ENCODE peak calls at places on chromosome 1, in six cellular contexts. V is tibial artery; T is activated CD8-positive, alpha-beta T cell treated with anti-CD3 and anti-CD28 coated beads for 36 hours; S is brain microvascular endothelial cell; N is neural progenitor cell; Z is right atrium auricular region. X is an unnamed sample.

GRCh38 chr1:201759194-201759814 is 69.7 kb upstream of the IPO9 start:
- DNase-seq in V (no peak), T (no peak), S (peak), N (no peak), Z (no peak), X (no peak)

GRCh38 chr1:36081926-36082485 is 1.9 kb upstream of the TEKT2 start:
- DNase-seq in V (no peak), T (no peak), S (no peak), N (no peak), Z (peak), X (no peak)

GRCh38 chr1:164559342-164560070 is 522 bp downstream of the PBX1 start:
- DNase-seq in V (peak), T (peak), S (no peak), N (peak), Z (peak), X (no peak)

GRCh38 chr1:67749844-67750689 is 65.1 kb downstream of the GADD45A start:
- DNase-seq in V (peak), T (no peak), S (peak), N (peak), Z (no peak), X (no peak)

GRCh38 chr1:31376374-31377134 is 3.7 kb upstream of the FABP3 start:
- DNase-seq in V (no peak), T (no peak), S (peak), N (peak), Z (no peak), X (no peak)

GRCh38 chr1:10415211-10415930 is 14.9 kb upstream of the CENPS start:
- DNase-seq in V (peak), T (no peak), S (peak), N (no peak), Z (no peak), X (no peak)

GRCh38 chr1:47763456-47764171 is 233.6 kb downstream of the TRABD2B start:
- DNase-seq in V (peak), T (no peak), S (peak), N (no peak), Z (no peak), X (no peak)

GRCh38 chr1:185477638-185478216 is 160.7 kb upstream of the IVNS1ABP start:
- DNase-seq in V (no peak), T (no peak), S (no peak), N (no peak), Z (no peak), X (no peak)

GRCh38 chr1:79899914-79900313 is 893.4 kb upstream of the ADGRL4 start:
- DNase-seq in V (no peak), T (no peak), S (peak), N (no peak), Z (no peak), X (no peak)

GRCh38 chr1:61201035-61201434 is 118.7 kb downstream of the NFIA start:
- DNase-seq in V (no peak), T (no peak), S (no peak), N (no peak), Z (no peak), X (no peak)

GRCh38 chr1:78437393-78437792 is 53.4 kb upstream of the PTGFR start:
- DNase-seq in V (no peak), T (no peak), S (peak), N (no peak), Z (no peak), X (no peak)

DNA sequence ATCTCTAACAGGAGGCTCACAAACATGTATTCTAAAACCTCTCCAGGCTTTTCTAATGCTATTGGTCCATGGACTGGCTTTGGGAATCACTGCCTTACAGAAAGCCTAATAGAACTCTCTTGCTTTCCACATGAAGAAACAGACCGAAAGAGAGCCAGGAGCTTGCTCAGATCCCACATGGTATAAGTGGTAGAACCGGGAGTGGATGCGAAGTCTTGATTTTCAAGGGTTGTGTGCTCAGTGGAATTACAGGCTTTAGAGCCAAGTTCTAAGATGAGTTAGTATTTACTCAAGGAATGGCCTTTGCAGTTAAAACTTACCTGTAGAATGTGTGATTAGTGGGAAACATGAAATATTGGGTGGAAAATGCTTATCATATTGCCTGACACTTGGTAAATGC is 54.3 kb upstream of the HSD17B7 start:
- DNase-seq in V (no peak), T (no peak), S (no peak), N (no peak), Z (no peak), X (no peak)
- TF ChIP-seq CTCF in V (no peak), T (no peak), S (no peak), N (no peak), Z (no peak), X (no peak)

DNA sequence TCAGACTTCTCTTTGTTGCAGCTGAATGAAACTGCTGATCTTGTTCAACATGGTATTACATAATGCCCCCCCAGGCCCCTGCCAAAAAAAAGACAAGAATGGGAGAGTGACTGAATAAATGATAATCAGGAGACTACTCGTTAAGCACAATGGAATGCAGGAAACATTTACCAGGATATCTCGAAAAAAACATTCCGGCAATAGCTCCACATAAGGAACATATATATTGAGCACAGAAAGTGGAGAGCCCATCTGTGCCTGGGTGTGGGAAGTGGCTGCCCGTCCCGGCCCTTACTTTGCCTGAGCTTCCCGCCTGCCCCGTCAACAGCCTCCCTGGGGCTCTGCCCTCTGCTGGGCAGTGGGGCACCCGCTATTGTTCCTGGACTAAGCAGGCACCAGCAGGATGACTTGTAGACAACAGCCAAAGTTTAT is 13.4 kb downstream of the TRIM11 start:
- DNase-seq in V (peak), T (no peak), S (peak), N (peak), Z (no peak), X (no peak)
- TF ChIP-seq CTCF in V (peak), T (no peak), S (peak), N (peak), Z (peak), X (peak)

DNA sequence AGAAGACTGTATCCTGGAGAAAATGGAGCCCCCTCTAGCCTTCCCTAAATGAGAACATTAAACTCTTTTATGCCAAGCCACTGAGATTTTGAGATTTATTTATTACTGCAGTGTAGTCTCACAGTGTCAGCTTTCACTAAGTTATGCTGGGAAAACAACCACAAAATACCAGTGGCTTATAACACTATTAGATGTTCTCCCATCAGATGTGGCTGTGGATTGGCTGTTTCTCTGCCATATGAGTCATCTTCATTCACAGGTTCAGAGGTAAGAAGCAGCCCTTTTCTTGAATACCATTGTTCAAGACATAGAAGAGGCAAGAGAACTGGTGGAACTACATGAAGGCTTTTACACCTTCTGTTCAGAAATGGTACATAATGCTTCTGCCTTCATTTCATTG is 32.1 kb upstream of the ST6GALNAC5 start:
- DNase-seq in V (no peak), T (no peak), S (peak), N (no peak), Z (no peak), X (no peak)
- TF ChIP-seq CTCF in V (no peak), T (no peak), S (no peak), N (no peak), Z (no peak), X (no peak)

DNA sequence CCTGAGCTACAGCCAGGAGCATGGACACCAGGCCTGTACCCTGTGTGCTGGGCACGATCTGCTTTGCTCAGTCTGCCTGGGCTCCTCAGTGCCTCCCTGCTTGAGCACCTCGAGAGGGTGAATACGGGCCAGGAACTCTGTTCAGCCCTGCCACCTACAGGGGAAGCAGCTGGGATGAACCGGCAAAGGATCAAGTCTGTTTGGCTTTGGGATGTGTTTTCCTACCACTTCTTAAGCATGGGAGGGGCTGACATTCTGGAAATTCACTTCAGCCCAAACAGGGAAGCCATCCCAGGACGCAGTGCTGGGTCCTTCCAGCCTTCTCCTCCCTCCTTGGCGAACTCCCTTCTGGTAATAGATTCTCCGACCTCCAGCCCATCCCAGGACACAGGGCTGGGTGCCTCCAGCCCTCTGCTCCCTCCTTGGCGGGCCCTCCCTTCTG is 55.8 kb upstream of the SELENON start:
- DNase-seq in V (peak), T (no peak), S (peak), N (peak), Z (peak), X (no peak)
- TF ChIP-seq CTCF in V (peak), T (no peak), S (peak), N (peak), Z (peak), X (peak)

GRCh38 chr1:206590025-206590834 is 22.0 kb downstream of the EIF2D start:
- DNase-seq in V (no peak), T (peak), S (peak), N (peak), Z (no peak), X (no peak)
- TF ChIP-seq CTCF in V (peak), T (peak), S (peak), N (peak), Z (peak), X (peak)

DNA sequence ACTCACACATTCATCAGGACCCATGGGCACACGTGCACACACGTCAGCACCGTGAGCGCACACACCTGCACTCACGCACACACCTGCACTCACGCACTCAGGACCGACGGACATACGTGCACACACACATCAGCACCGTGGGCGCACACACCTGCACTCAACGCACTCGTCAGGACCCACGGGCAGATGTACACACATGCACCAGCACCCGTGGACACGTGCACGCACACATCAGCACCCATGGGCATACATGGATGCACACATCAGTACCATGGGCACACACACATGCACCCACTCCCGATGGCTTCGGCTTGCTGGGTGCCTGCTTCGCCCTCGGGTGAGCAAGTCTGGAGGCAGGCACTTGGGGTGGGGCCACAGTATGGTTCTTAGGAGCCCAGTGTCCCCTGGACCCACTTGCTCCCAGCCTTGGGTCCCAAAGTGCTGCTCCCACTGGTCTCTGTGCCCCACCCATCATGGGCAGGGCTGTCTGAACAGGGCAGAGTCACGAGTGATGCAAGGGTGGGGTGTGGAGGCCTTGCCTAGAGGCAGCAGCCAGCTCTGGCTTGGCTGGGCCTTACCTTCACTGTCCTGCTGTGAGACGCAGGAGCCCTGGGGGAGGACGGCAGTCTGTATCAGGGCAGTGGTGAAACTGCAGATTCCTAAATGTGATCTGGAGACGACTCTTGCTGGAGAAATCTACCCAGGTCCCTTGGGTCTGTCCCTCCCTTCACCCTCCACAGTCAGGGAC is 49.8 kb downstream of the SKI start:
- DNase-seq in V (peak), T (no peak), S (no peak), N (no peak), Z (no peak), X (no peak)
- TF ChIP-seq CTCF in V (no peak), T (no peak), S (no peak), N (no peak), Z (no peak), X (no peak)

DNA sequence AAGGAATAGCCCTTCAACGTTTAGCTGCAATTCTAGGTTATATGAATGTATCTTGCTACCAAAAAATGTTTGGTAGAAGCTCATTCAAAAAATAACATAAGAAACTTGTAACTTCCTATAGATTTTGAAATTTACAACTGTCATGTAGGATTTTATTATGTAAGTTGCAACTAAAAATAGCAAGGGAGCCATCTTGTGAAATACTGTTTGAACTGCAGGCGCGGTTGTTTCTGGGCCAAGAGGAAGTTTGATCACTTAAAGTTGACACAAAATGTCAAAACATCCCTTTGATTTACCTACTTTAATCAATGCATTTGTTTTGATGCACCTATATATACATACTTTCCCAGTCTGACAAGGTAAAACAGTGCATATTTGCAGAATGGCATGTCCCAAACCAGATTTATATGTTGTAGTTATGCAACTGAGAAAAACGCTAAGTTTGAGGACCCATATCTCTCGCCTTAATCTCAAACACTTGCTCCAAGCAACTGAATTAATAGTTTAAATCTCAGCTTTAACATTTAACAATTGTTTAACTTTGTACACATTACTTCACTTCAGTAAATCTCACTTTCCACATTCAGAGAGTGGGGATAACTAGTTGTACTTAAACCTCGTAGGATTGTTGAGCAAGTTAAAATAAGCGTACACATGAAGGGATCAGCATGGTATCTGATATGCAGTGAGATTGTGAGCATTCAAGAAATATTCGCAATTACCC is 63.9 kb downstream of the KCNK2 start:
- DNase-seq in V (no peak), T (peak), S (peak), N (peak), Z (no peak), X (no peak)
- TF ChIP-seq CTCF in V (no peak), T (no peak), S (peak), N (peak), Z (peak), X (peak)